ENCODE peak calls at places on chromosomes 1 and 21, in eight cellular contexts. P is transverse colon, Z is HL-60, Y is endothelial cell of umbilical vein, N is HCT116, E is GM12878, H is sigmoid colon, D is suprapubic skin. T is an unnamed sample.

GRCh38 chr1:230280054-230280795 is 145.9 kb downstream of the PGBD5 start:
- DNase-seq in Z (no peak), Y (no peak), H (peak), D (peak), E (no peak), P (no peak), N (no peak), T (no peak)

GRCh38 chr21:31710586-31710985 is 21.3 kb downstream of the SCAF4 start:
- DNase-seq in N (no peak), H (no peak), Y (peak), E (no peak), P (no peak), Z (no peak), D (no peak), T (no peak)

GRCh38 chr1:223000549-223001135 is 142.4 kb downstream of the TLR5 start:
- DNase-seq in N (no peak), Y (no peak), H (no peak), Z (no peak), D (no peak), E (no peak), P (no peak), T (no peak)

GRCh38 chr1:21891621-21892479 is 45.3 kb downstream of the HSPG2 start:
- DNase-seq in D (no peak), Z (no peak), Y (no peak), H (no peak), N (no peak), E (no peak), P (no peak), T (no peak)

GRCh38 chr1:23673086-23673813 is 18.4 kb upstream of the RPL11 start:
- DNase-seq in P (peak), Y (peak), E (no peak), Z (no peak), D (no peak), N (no peak), H (no peak), T (no peak)

GRCh38 chr1:44646276-44646675 is 28.0 kb downstream of the TMEM53 start:
- DNase-seq in N (no peak), P (peak), E (no peak), D (no peak), Z (no peak), H (peak), Y (no peak), T (no peak)

GRCh38 chr1:42730988-42731387 is 9.0 kb downstream of the CLDN19 start:
- DNase-seq in Z (peak), H (no peak), E (no peak), N (peak), Y (no peak), P (peak), D (no peak), T (no peak)

GRCh38 chr1:55876276-55877060 is 661.3 kb upstream of the USP24 start:
- DNase-seq in D (no peak), Y (no peak), P (no peak), Z (no peak), N (no peak), H (no peak), E (no peak), T (no peak)

GRCh38 chr1:175152006-175152652 is 40.4 kb downstream of the KIAA0040 start:
- DNase-seq in P (peak), E (no peak), D (peak), Y (peak), H (peak), Z (peak), N (peak), T (no peak)

DNA sequence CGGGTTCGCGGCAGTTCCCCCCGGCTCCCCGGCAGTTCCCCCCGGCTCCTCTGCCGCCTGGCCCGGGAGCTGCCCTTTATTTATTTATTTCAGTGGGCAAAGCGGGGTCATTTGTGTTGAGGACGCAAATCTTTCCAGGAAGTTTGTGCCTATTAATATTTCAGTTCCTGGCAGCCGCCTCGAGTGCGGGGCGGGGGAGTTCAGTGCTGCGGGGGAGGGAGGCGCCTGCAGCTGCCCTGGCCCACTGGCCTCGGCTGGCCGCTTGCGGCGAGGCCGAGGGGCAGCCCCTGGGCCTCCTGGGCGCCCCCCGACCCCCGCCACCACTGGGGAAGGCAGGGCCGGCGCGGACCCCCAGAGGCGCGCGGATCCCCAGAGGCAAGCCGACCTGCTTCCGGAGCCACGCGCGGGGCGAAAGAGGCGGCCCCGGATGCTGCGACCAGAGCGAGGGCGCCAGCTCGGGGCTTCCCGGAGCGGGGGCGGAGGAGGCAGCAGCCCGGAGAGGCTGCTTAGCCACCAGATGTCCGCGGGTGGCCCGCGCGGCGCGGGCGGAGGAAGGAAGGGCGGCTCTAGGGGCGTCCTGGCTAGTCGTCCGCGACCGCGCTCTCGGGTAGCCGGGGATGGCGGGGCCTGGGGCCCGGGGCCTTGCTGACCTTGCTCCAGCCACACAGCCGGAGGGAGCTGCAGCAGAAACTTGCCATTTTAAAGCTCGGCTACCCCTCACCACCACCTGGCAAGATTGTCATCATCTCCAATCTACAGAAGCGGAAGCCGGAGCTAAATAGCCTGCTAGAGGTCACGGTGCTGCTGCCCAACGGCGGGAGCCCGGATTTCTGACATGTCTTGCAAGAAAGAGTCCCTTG is 48.0 kb downstream of the H3-3A start:
- DNase-seq in P (peak), E (peak), Z (peak), H (peak), Y (peak), D (no peak), N (no peak), T (no peak)
- TF ChIP-seq POLR2AphosphoS5 in P (peak), E (peak), Z (peak), H (peak), Y (peak), D (no peak), N (no peak), T (no peak)

GRCh38 chr1:47852006-47852686 is 145.0 kb downstream of the TRABD2B start:
- DNase-seq in H (no peak), D (peak), Z (no peak), P (no peak), E (no peak), N (no peak), Y (no peak), T (no peak)
- H3K4me3 ChIP-seq in H (no peak), D (no peak), Z (no peak), P (no peak), E (no peak), N (no peak), Y (no peak), T (no peak)

GRCh38 chr1:80217377-80217986 is 1211.0 kb upstream of the ADGRL4 start:
- DNase-seq in Z (no peak), D (no peak), E (no peak), Y (peak), N (peak), P (no peak), H (no peak), T (no peak)
- TF ChIP-seq CTCF in Z (no peak), D (no peak), E (peak), Y (peak), N (peak), P (peak), H (no peak), T (no peak)

GRCh38 chr21:43983860-43984420 is 28.2 kb upstream of the TRAPPC10 start:
- DNase-seq in H (no peak), P (no peak), E (no peak), N (no peak), Z (no peak), Y (no peak), D (no peak), T (no peak)

GRCh38 chr21:43981871-43982210 is 30.3 kb upstream of the TRAPPC10 start:
- DNase-seq in H (no peak), Z (no peak), D (no peak), P (no peak), N (no peak), Y (no peak), E (no peak), T (no peak)

GRCh38 chr21:43984905-43985689 is 27.0 kb upstream of the TRAPPC10 start:
- DNase-seq in E (no peak), H (no peak), N (no peak), P (no peak), Y (no peak), D (no peak), Z (no peak), T (no peak)

GRCh38 chr21:43982489-43983078 is 29.5 kb upstream of the TRAPPC10 start:
- DNase-seq in Z (no peak), Y (no peak), E (no peak), P (no peak), D (no peak), N (no peak), H (no peak), T (no peak)

GRCh38 chr21:43983390-43983789 is 28.7 kb upstream of the TRAPPC10 start:
- DNase-seq in D (no peak), H (no peak), Y (no peak), N (no peak), E (no peak), Z (no peak), P (no peak), T (no peak)
- TF ChIP-seq POLR2AphosphoS5 in D (no peak), H (no peak), Y (no peak), N (no peak), E (no peak), Z (no peak), P (no peak), T (no peak)

GRCh38 chr1:28983509-28984310 is 69.3 kb downstream of the EPB41 start:
- DNase-seq in D (no peak), Y (no peak), H (peak), N (no peak), Z (no peak), P (no peak), E (no peak), T (no peak)
- H3K4me3 ChIP-seq in D (no peak), Y (no peak), H (no peak), N (no peak), Z (no peak), P (no peak), E (no peak), T (no peak)